ENCODE peak calls at places on chromosomes 2 and 18, in four cellular contexts. O, X, R and Q are unnamed samples.

GRCh38 chr2:143852748-143853147 is 667.2 kb downstream of the ZEB2 start:
- DNase-seq in O (no peak), X (no peak), R (no peak), Q (no peak)

GRCh38 chr2:69453475-69454129 is 16.4 kb upstream of the NFU1 start:
- DNase-seq in O (no peak), X (no peak), R (no peak), Q (no peak)

GRCh38 chr18:26327062-26327461 is 100.8 kb downstream of the TAF4B start:
- DNase-seq in O (no peak), X (no peak), R (no peak), Q (no peak)

GRCh38 chr18:54223568-54224241 is 764 bp downstream of the MBD2 start:
- DNase-seq in O (peak), X (peak), R (no peak), Q (peak)

GRCh38 chr2:11248-11941 is 34.9 kb downstream of the FAM110C start:
- DNase-seq in O (peak), X (peak), R (no peak), Q (no peak)

GRCh38 chr2:39631715-39632114 is 34.0 kb upstream of the TMEM178A start:
- DNase-seq in O (no peak), X (peak), R (no peak), Q (no peak)

GRCh38 chr2:120488531-120488930 is 142.6 kb downstream of the INHBB start:
- DNase-seq in O (no peak), X (no peak), R (no peak), Q (no peak)

GRCh38 chr2:69387770-69388481 is 899 bp upstream of the GFPT1 start:
- DNase-seq in O (no peak), X (no peak), R (no peak), Q (no peak)

GRCh38 chr18:22900558-22901183 is 32.5 kb upstream of the RBBP8 start:
- DNase-seq in O (no peak), X (peak), R (no peak), Q (no peak)

GRCh38 chr2:101706819-101707177 is 9.3 kb downstream of the MAP4K4 start:
- DNase-seq in O (no peak), X (no peak), R (no peak), Q (no peak)

GRCh38 chr2:98615481-98615880 is 7.1 kb downstream of the UNC50 start:
- DNase-seq in O (no peak), X (no peak), R (no peak), Q (no peak)

GRCh38 chr18:30999186-30999585 is 43.4 kb downstream of the DSC3 start:
- DNase-seq in O (no peak), X (peak), R (no peak), Q (no peak)

GRCh38 chr2:29444150-29444549 is 328.9 kb downstream of the CLIP4 start:
- DNase-seq in O (no peak), X (no peak), R (no peak), Q (no peak)

GRCh38 chr2:33062665-33063249 is 116.0 kb downstream of the LTBP1 start:
- DNase-seq in O (no peak), X (peak), R (no peak), Q (no peak)

GRCh38 chr2:194345347-194345746 is 1311.7 kb upstream of the SLC39A10 start:
- DNase-seq in O (no peak), X (no peak), R (no peak), Q (no peak)

GRCh38 chr18:45783097-45784075 is 42.1 kb upstream of the SIGLEC15 start:
- DNase-seq in O (no peak), X (peak), R (no peak), Q (no peak)

GRCh38 chr18:68083131-68083530 is 566.6 kb upstream of the DSEL start:
- DNase-seq in O (no peak), X (peak), R (no peak), Q (no peak)

GRCh38 chr2:132627542-132627941 is 42.5 kb downstream of the LYPD1 start:
- DNase-seq in O (no peak), X (no peak), R (no peak), Q (no peak)

GRCh38 chr2:70140978-70141753 is 49.7 kb downstream of the C2orf42 start:
- DNase-seq in O (peak), X (peak), R (no peak), Q (peak)

GRCh38 chr2:236895497-236895896 is 190.2 kb upstream of the COPS8 start:
- DNase-seq in O (no peak), X (no peak), R (no peak), Q (no peak)